ENCODE peak calls at places on chromosomes 12 and 14, in nine cellular contexts. J is spleen, U is stomach, G is transverse colon, W is HCT116, I is HepG2, H is sigmoid colon, S is upper lobe of left lung, K is prostate gland. O is an unnamed sample. For H3K4me1, the result is how much of the 10 kb centered on the place peaks cover.

GRCh38 chr14:70032447-70032846 is 153.2 kb downstream of the SMOC1 start:
- DNase-seq in J (no peak), U (no peak), G (no peak), W (no peak), I (peak), H (no peak), S (no peak), K (no peak), O (no peak)

GRCh38 chr12:15996254-15996653 is 85.1 kb downstream of the DERA start:
- DNase-seq in J (no peak), U (no peak), G (peak), W (no peak), I (no peak), H (no peak), S (peak), K (no peak), O (peak)

GRCh38 chr12:79624378-79624777 is 66.4 kb downstream of the PAWR start:
- DNase-seq in J (no peak), U (no peak), G (no peak), W (no peak), I (no peak), H (no peak), S (no peak), K (no peak), O (no peak)

GRCh38 chr14:67529947-67530935 is 2.8 kb upstream of the PLEKHH1 start:
- DNase-seq in J (no peak), U (no peak), G (no peak), W (no peak), I (no peak), H (no peak), S (no peak), K (no peak), O (no peak)

GRCh38 chr12:124442281-124442680 is 125.1 kb downstream of the NCOR2 start:
- DNase-seq in J (no peak), U (no peak), G (no peak), W (no peak), I (no peak), H (no peak), S (no peak), K (no peak), O (no peak)

GRCh38 chr12:5554711-5555110 is 122.8 kb downstream of the NTF3 start:
- DNase-seq in J (no peak), U (no peak), G (no peak), W (no peak), I (no peak), H (no peak), S (no peak), K (no peak), O (no peak)

GRCh38 chr12:132559652-132560420 is 50.5 kb downstream of the LRCOL1 start:
- DNase-seq in J (peak), U (peak), G (peak), W (peak), I (peak), H (no peak), S (no peak), K (peak), O (no peak)

GRCh38 chr12:62799126-62799736 is 135.7 kb downstream of the PPM1H start:
- DNase-seq in J (no peak), U (peak), G (peak), W (peak), I (peak), H (no peak), S (peak), K (peak), O (no peak)

GRCh38 chr12:95789126-95790024 is 1.2 kb downstream of the NTN4 start:
- DNase-seq in J (no peak), U (peak), G (peak), W (no peak), I (no peak), H (no peak), S (peak), K (peak), O (no peak)

GRCh38 chr12:92561543-92561899 is 141.3 kb upstream of the PLEKHG7 start:
- DNase-seq in J (no peak), U (peak), G (peak), W (no peak), I (no peak), H (peak), S (peak), K (no peak), O (no peak)

GRCh38 chr14:22268875-22269274 is 320.1 kb downstream of the DAD1 start:
- DNase-seq in J (no peak), U (no peak), G (no peak), W (no peak), I (no peak), H (no peak), S (no peak), K (no peak), O (no peak)

GRCh38 chr12:85310025-85310424 is 30.0 kb downstream of the ALX1 start:
- DNase-seq in J (no peak), U (no peak), G (no peak), W (no peak), I (no peak), H (no peak), S (no peak), K (no peak), O (no peak)

GRCh38 chr14:35879654-35880249 is 53.6 kb downstream of the BRMS1L start:
- DNase-seq in J (no peak), U (no peak), G (no peak), W (peak), I (peak), H (no peak), S (no peak), K (no peak), O (no peak)

GRCh38 chr12:57488397-57489156 is 709 bp downstream of the MARS1 start:
- DNase-seq in J (peak), U (no peak), G (no peak), W (no peak), I (no peak), H (no peak), S (no peak), K (no peak), O (no peak)

GRCh38 chr12:54328595-54329337 is 3.8 kb downstream of the COPZ1 start:
- DNase-seq in J (no peak), U (no peak), G (no peak), W (no peak), I (peak), H (no peak), S (no peak), K (no peak), O (no peak)

GRCh38 chr12:28027328-28027727 is 54.8 kb upstream of the PTHLH start:
- DNase-seq in J (no peak), U (no peak), G (no peak), W (no peak), I (no peak), H (no peak), S (no peak), K (no peak), O (no peak)

GRCh38 chr14:21072102-21072501 is 2.0 kb downstream of the ARHGEF40 start:
- DNase-seq in J (no peak), U (no peak), G (no peak), W (no peak), I (no peak), H (no peak), S (no peak), K (no peak), O (no peak)

GRCh38 chr14:64700894-64701293 is 3.3 kb upstream of the PLEKHG3 start:
- DNase-seq in J (no peak), U (no peak), G (no peak), W (no peak), I (no peak), H (no peak), S (peak), K (no peak), O (no peak)

GRCh38 chr14:50410921-50411320 is 14.2 kb upstream of the CDKL1 start:
- DNase-seq in J (no peak), U (no peak), G (no peak), W (no peak), I (no peak), H (no peak), S (no peak), K (no peak), O (no peak)

GRCh38 chr14:104181761-104182530 is 43.6 kb downstream of the KIF26A start:
- DNase-seq in J (no peak), U (no peak), G (no peak), W (peak), I (no peak), H (no peak), S (no peak), K (no peak), O (no peak)

GRCh38 chr12:70402597-70402996 is 36.5 kb downstream of the KCNMB4 start:
- DNase-seq in J (no peak), U (no peak), G (no peak), W (peak), I (no peak), H (no peak), S (no peak), K (no peak), O (no peak)

GRCh38 chr12:130953783-130954543 is at the start of gene ADGRD1:
- DNase-seq in J (no peak), U (peak), G (peak), W (no peak), I (no peak), H (peak), S (peak), K (no peak), O (no peak)

GRCh38 chr12:132145334-132145733 is 1.1 kb downstream of the NOC4L start:
- DNase-seq in J (peak), U (no peak), G (no peak), W (no peak), I (no peak), H (no peak), S (no peak), K (no peak), O (no peak)

GRCh38 chr14:72902802-72903530 is 9.1 kb upstream of the DPF3 start:
- DNase-seq in J (no peak), U (no peak), G (no peak), W (no peak), I (no peak), H (no peak), S (no peak), K (no peak), O (no peak)

GRCh38 chr14:23561873-23562821 is 5.4 kb downstream of the AP1G2 start:
- DNase-seq in J (no peak), U (no peak), G (no peak), W (no peak), I (no peak), H (peak), S (peak), K (no peak), O (peak)

GRCh38 chr12:52149651-52150241 is 42.1 kb downstream of the KRT80 start:
- DNase-seq in J (peak), U (no peak), G (no peak), W (no peak), I (no peak), H (peak), S (peak), K (no peak), O (no peak)

GRCh38 chr12:104743181-104743580 is 214.9 kb downstream of the SLC41A2 start:
- DNase-seq in J (peak), U (no peak), G (no peak), W (no peak), I (no peak), H (no peak), S (no peak), K (no peak), O (no peak)

GRCh38 chr14:61444215-61444768 is 122.9 kb downstream of the PRKCH start:
- DNase-seq in J (peak), U (no peak), G (peak), W (no peak), I (no peak), H (no peak), S (peak), K (no peak), O (no peak)

GRCh38 chr14:26820101-26820500 is 222.3 kb upstream of the NOVA1 start:
- DNase-seq in J (no peak), U (no peak), G (no peak), W (no peak), I (no peak), H (no peak), S (no peak), K (no peak), O (no peak)

GRCh38 chr14:31229638-31230229 is 22.1 kb upstream of the HECTD1 start:
- DNase-seq in J (no peak), U (peak), G (peak), W (peak), I (peak), H (peak), S (peak), K (peak), O (no peak)

GRCh38 chr14:51595831-51596472 is 55.8 kb upstream of the FRMD6 start:
- DNase-seq in J (no peak), U (no peak), G (no peak), W (no peak), I (no peak), H (no peak), S (no peak), K (no peak), O (no peak)

GRCh38 chr14:51593397-51593796 is 58.3 kb upstream of the FRMD6 start:
- DNase-seq in J (no peak), U (no peak), G (no peak), W (no peak), I (no peak), H (no peak), S (no peak), K (no peak), O (no peak)

GRCh38 chr14:51600658-51601057 is 51.1 kb upstream of the FRMD6 start:
- DNase-seq in J (no peak), U (no peak), G (no peak), W (no peak), I (no peak), H (no peak), S (no peak), K (no peak), O (no peak)

GRCh38 chr14:51596473-51596870 is 55.2 kb upstream of the FRMD6 start:
- DNase-seq in J (no peak), U (no peak), G (no peak), W (no peak), I (no peak), H (no peak), S (no peak), K (no peak), O (no peak)

GRCh38 chr14:51597511-51597920 is 54.2 kb upstream of the FRMD6 start:
- DNase-seq in J (no peak), U (no peak), G (no peak), W (no peak), I (no peak), H (no peak), S (no peak), K (no peak), O (no peak)
- H3K4me1 ChIP-seq in J (under half), U (under half), G (under half), W (under half), I (under half), H (under half), S (under half), K (under half), O (under half)

DNA sequence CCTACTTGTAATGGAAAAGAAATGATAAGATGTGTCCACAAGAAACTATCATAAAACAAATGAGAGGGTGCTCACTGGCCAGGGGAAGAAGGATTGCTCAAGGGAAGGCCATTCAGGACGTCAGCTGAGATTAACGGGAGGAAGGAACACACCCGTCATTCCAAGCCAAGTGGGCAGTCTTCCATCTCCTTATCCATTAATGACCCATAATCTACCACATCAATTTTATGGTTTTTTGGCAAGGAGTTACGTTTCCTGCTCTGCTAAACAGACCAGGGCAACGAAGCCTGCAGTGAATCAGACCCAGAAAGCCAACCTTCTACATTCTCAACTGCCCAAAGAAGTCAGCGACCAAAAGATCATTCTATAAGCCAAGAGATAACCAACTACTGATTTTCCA is 25.1 kb downstream of the PRKAB1 start:
- DNase-seq in J (no peak), U (peak), G (peak), W (no peak), I (no peak), H (no peak), S (peak), K (peak), O (no peak)
- H3K27ac ChIP-seq in J (peak), U (peak), G (peak), W (no peak), I (no peak), H (no peak), S (peak), K (no peak), O (peak)

GRCh38 chr12:56202838-56203237 is 13.6 kb upstream of the SMARCC2 start:
- DNase-seq in J (no peak), U (no peak), G (no peak), W (no peak), I (no peak), H (no peak), S (no peak), K (no peak), O (no peak)
- TF ChIP-seq POLR2AphosphoS5 in J (no peak), U (no peak), G (no peak), W (no peak), I (no peak), H (no peak), S (no peak), K (no peak), O (no peak)

GRCh38 chr12:116384629-116385485 is 107.4 kb upstream of the MED13L start:
- DNase-seq in J (no peak), U (no peak), G (no peak), W (no peak), I (no peak), H (no peak), S (peak), K (no peak), O (no peak)
- H3K4me1 ChIP-seq in J (under half), U (under half), G (under half), W (under half), I (under half), H (under half), S (under half), K (under half), O (under half)

GRCh38 chr12:32541754-32542374 is 137.2 kb upstream of the DNM1L start:
- DNase-seq in J (no peak), U (no peak), G (no peak), W (no peak), I (peak), H (no peak), S (no peak), K (no peak), O (no peak)
- H3K27ac ChIP-seq in J (no peak), U (peak), G (peak), W (no peak), I (peak), H (peak), S (peak), K (no peak), O (peak)

DNA sequence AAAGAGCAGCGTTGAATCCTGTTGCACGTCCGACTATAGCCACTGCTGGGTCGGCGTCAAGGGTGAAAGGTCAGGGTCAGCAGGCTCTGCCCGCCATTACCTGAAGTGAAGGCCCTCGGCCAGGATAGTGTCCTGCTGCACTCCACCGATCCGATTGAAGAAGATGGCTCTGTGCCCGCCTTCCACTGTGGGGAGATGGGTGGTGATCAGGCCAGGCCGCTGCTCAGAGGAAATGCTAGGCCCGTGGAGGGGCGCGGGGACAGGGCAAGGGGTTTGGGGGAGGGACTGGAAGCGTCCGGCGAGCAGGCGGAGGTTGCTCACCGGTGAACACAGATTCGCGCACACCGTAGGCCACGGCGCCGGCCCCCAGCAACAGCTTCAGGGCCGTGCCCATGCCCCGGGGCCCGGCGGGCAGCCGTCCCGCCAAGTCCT is 352 bp downstream of the PHB2 start:
- DNase-seq in J (no peak), U (no peak), G (no peak), W (no peak), I (peak), H (no peak), S (no peak), K (no peak), O (no peak)
- TF ChIP-seq POLR2AphosphoS5 in J (no peak), U (no peak), G (no peak), W (no peak), I (no peak), H (no peak), S (no peak), K (no peak), O (no peak)

DNA sequence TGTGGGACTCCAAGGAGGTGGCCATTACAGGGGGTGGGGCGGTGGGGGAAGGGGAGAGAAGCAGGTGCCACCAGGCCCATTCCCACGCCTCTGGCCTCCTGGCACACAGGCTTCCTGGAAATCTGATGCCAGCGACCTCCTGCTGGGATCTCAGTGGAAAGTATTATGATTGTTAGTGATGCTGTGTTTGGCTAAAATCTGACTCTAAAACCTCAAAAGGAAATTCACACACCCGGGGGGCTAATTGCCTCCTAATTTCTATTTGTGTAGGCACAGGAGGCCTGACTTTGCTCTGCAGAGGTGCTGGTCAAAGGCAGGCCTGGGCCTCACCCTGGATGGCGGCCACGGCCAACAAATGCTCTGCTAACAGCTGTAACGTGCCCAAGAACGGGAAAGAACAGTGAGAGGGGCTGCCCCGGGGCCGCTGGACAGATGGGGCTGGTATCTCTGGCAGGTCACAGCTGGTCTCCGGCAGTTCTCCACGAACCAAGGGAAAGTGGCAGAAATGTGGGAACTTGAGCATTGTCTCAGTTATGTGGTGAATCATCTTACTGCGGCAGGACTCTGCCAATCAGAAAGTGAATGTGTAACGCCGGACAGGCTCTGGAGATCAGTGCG is 14.3 kb downstream of the FAM181A start:
- DNase-seq in J (peak), U (no peak), G (no peak), W (no peak), I (no peak), H (no peak), S (no peak), K (no peak), O (no peak)
- H3K4me1 ChIP-seq in J (under half), U (half or more), G (under half), W (under half), I (under half), H (under half), S (under half), K (under half), O (under half)

GRCh38 chr12:110804406-110804805 is 42.4 kb upstream of the CCDC63 start:
- DNase-seq in J (no peak), U (no peak), G (no peak), W (no peak), I (no peak), H (no peak), S (no peak), K (no peak), O (no peak)
- H3K27ac ChIP-seq in J (no peak), U (no peak), G (no peak), W (no peak), I (no peak), H (no peak), S (no peak), K (no peak), O (no peak)

DNA sequence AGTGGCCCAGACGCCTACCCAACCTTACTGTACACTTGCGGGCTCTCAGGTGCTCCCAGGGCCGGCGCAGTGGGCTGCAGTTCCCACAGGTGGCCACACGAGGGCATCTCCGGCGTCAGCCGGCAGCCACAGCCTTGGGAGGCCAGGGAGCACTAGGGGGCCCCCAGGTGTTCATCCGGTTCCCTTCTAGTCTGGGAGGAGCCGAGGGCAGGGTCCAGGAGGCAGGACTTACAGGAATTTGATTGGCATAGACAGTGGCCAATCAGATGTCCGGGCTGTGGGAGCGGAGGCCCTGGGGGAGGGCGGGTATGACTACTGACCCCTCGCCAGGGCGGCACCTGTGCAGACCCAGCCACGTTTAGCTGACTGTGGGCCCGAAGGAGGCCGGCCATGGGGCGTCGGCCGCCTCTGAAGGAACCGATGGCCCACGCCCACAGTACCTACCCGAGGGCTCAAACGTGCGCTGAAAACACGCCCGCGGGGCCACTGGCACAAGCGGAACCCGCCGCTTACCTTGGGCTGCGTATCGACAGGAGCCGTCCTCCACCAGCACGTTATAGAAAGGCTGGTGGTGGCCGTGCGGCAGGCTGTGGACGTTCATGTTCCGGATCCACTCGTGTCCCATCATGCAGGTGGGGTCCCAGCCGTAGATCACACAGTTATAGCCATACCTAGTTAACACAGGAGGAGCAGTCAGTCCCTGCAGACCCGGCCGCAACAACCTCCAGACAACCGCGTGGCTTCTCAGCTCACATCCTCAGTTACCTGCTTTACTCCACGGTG is 34.8 kb downstream of the FBXO21 start:
- DNase-seq in J (peak), U (peak), G (peak), W (peak), I (peak), H (no peak), S (peak), K (peak), O (no peak)
- TF ChIP-seq POLR2AphosphoS5 in J (peak), U (no peak), G (no peak), W (peak), I (no peak), H (no peak), S (no peak), K (peak), O (no peak)

O was measured in breast epithelium.